ENCODE peak calls at places on chromosome 1, in ten cellular contexts. V is neural crest cell; S is AG09319; C is IMR-90; Z is NCI-H1092 treated with DMSO at 0.1 percent for 48 hours; X is A549; K is AG09309; W is effector memory CD4-positive, alpha-beta T cell; M is cerebellar nuclear complex; Q is sigmoid colon. T is an unnamed sample.

GRCh38 chr1:109425902-109426277 is 358 bp downstream of the PSMA5 start:
- DNase-seq in V (peak; percentile 19), S (no peak), C (peak; percentile 53), Z (peak; percentile 28), X (peak; percentile 58), K (no peak), W (peak; percentile 55), M (no peak), Q (peak; percentile 79), T (no peak)

GRCh38 chr1:225842788-225843425 is 33.0 kb downstream of the EPHX1 start:
- DNase-seq in V (no peak), S (no peak), C (no peak), Z (no peak), X (no peak), K (no peak), W (no peak), M (no peak), Q (no peak), T (no peak)

GRCh38 chr1:9078035-9078948 is 8.9 kb upstream of the SLC2A5 start:
- DNase-seq in V (no peak), S (no peak), C (peak; percentile 65), Z (no peak), X (peak; percentile 34), K (no peak), W (no peak), M (no peak), Q (no peak), T (no peak)

GRCh38 chr1:15848143-15848928 is 829 bp downstream of the SPEN start:
- DNase-seq in V (no peak), S (no peak), C (peak; percentile 23), Z (peak; percentile 59), X (no peak), K (no peak), W (no peak), M (no peak), Q (peak; percentile 73), T (peak; percentile 53)

GRCh38 chr1:167553136-167554027 is at the start of gene CREG1:
- DNase-seq in V (peak; percentile 92), S (peak; percentile 56), C (peak; percentile 78), Z (peak; percentile 80), X (peak; percentile 93), K (peak; percentile 41), W (peak; percentile 80), M (peak; percentile 79), Q (peak; percentile 97), T (peak; percentile 97)

GRCh38 chr1:56506314-56506743 is 73.0 kb downstream of the PLPP3 start:
- DNase-seq in V (no peak), S (no peak), C (no peak), Z (no peak), X (no peak), K (no peak), W (no peak), M (no peak), Q (peak; percentile 68), T (no peak)

GRCh38 chr1:185311589-185312225 is 5.3 kb downstream of the IVNS1ABP start:
- DNase-seq in V (no peak), S (no peak), C (peak; percentile 79), Z (no peak), X (no peak), K (no peak), W (no peak), M (no peak), Q (no peak), T (no peak)

GRCh38 chr1:38991638-38992449 is 768 bp downstream of the AKIRIN1 start:
- DNase-seq in V (peak; percentile 20), S (no peak), C (no peak), Z (peak; percentile 44), X (peak; percentile 25), K (no peak), W (no peak), M (no peak), Q (peak; percentile 79), T (peak; percentile 41)

GRCh38 chr1:177138347-177138746 is 26.2 kb downstream of the ASTN1 start:
- DNase-seq in V (no peak), S (no peak), C (no peak), Z (no peak), X (no peak), K (no peak), W (no peak), M (no peak), Q (no peak), T (no peak)